ENCODE peak calls at places on chromosomes 3 and 15, in nine cellular contexts. W, J, N, A, M, S, G, P and Y are unnamed samples.

GRCh38 chr15:91422704-91423254 is 322.7 kb downstream of the SV2B start:
- DNase-seq in W (no peak), J (no peak), N (no peak), A (no peak), M (peak; percentile 14), S (no peak), G (peak; percentile 64), P (no peak), Y (no peak)

GRCh38 chr3:33360136-33360825 is 79.9 kb downstream of the UBP1 start:
- DNase-seq in W (no peak), J (no peak), N (no peak), A (peak; percentile 48), M (no peak), S (no peak), G (no peak), P (peak; percentile 45), Y (no peak)

GRCh38 chr3:120052225-120052624 is 42.0 kb downstream of the GSK3B start:
- DNase-seq in W (no peak), J (no peak), N (no peak), A (no peak), M (no peak), S (no peak), G (no peak), P (no peak), Y (no peak)

GRCh38 chr3:17733270-17733669 is 9.2 kb downstream of the TBC1D5 start:
- DNase-seq in W (no peak), J (no peak), N (no peak), A (no peak), M (no peak), S (no peak), G (no peak), P (no peak), Y (no peak)

GRCh38 chr15:73326157-73326556 is 42.6 kb downstream of the HCN4 start:
- DNase-seq in W (no peak), J (no peak), N (no peak), A (no peak), M (no peak), S (no peak), G (no peak), P (no peak), Y (no peak)

GRCh38 chr15:78448441-78449219 is 10.6 kb downstream of the IREB2 start:
- DNase-seq in W (no peak), J (no peak), N (no peak), A (no peak), M (no peak), S (no peak), G (no peak), P (no peak), Y (no peak)

GRCh38 chr3:115280531-115280930 is 133.4 kb upstream of the ZBTB20 start:
- DNase-seq in W (no peak), J (no peak), N (no peak), A (no peak), M (no peak), S (no peak), G (no peak), P (no peak), Y (no peak)

GRCh38 chr3:15470261-15470660 is 42.9 kb downstream of the EAF1 start:
- DNase-seq in W (no peak), J (no peak), N (no peak), A (no peak), M (no peak), S (no peak), G (no peak), P (no peak), Y (peak; percentile 11)

GRCh38 chr3:45681846-45682245 is 7.3 kb upstream of the SACM1L start:
- DNase-seq in W (no peak), J (no peak), N (no peak), A (no peak), M (no peak), S (no peak), G (no peak), P (no peak), Y (no peak)

GRCh38 chr3:38346584-38347410 is at the start of gene XYLB:
- DNase-seq in W (peak; percentile 87), J (peak; percentile 77), N (peak; percentile 75), A (peak; percentile 83), M (peak; percentile 67), S (peak; percentile 80), G (peak; percentile 84), P (peak; percentile 98), Y (peak; percentile 86)

GRCh38 chr15:34821907-34822306 is 26.6 kb upstream of the ACTC1 start:
- DNase-seq in W (no peak), J (no peak), N (no peak), A (no peak), M (no peak), S (no peak), G (no peak), P (no peak), Y (no peak)

GRCh38 chr3:104257486-104257885 is 1109.2 kb upstream of the ALCAM start:
- DNase-seq in W (no peak), J (no peak), N (no peak), A (no peak), M (no peak), S (no peak), G (no peak), P (no peak), Y (no peak)

GRCh38 chr3:24344784-24345439 is 149.7 kb downstream of the THRB start:
- DNase-seq in W (no peak), J (no peak), N (no peak), A (no peak), M (no peak), S (no peak), G (no peak), P (peak; percentile 4), Y (peak; percentile 54)

GRCh38 chr3:136792931-136793330 is 26.0 kb upstream of the SLC35G2 start:
- DNase-seq in W (no peak), J (no peak), N (no peak), A (no peak), M (no peak), S (no peak), G (no peak), P (no peak), Y (no peak)

GRCh38 chr15:61997786-61998185 is 62.5 kb downstream of the VPS13C start:
- DNase-seq in W (no peak), J (no peak), N (no peak), A (no peak), M (no peak), S (no peak), G (no peak), P (no peak), Y (no peak)

GRCh38 chr3:187491371-187491770 is 123.2 kb downstream of the RTP4 start:
- DNase-seq in W (no peak), J (no peak), N (no peak), A (no peak), M (no peak), S (no peak), G (no peak), P (no peak), Y (no peak)

GRCh38 chr15:31464216-31465082 is 137.8 kb downstream of the KLF13 start:
- DNase-seq in W (no peak), J (no peak), N (no peak), A (no peak), M (no peak), S (no peak), G (no peak), P (no peak), Y (no peak)

GRCh38 chr3:158381274-158381868 is 189.6 kb upstream of the MLF1 start:
- DNase-seq in W (no peak), J (no peak), N (no peak), A (no peak), M (no peak), S (no peak), G (no peak), P (peak; percentile 3), Y (no peak)

GRCh38 chr15:62782100-62782791 is 260.3 kb upstream of the TPM1 start:
- DNase-seq in W (peak; percentile 72), J (peak; percentile 46), N (no peak), A (peak; percentile 72), M (no peak), S (peak; percentile 81), G (no peak), P (peak; percentile 81), Y (peak; percentile 78)

GRCh38 chr3:182889948-182890629 is 90.2 kb downstream of the DCUN1D1 start:
- DNase-seq in W (no peak), J (no peak), N (no peak), A (no peak), M (no peak), S (no peak), G (no peak), P (no peak), Y (no peak)

GRCh38 chr3:146747928-146748327 is 142.8 kb upstream of the PLSCR5 start:
- DNase-seq in W (no peak), J (no peak), N (no peak), A (peak; percentile 3), M (no peak), S (peak; percentile 25), G (no peak), P (peak; percentile 54), Y (peak; percentile 85)

GRCh38 chr15:70556376-70556775 is 207.0 kb downstream of the UACA start:
- DNase-seq in W (no peak), J (no peak), N (no peak), A (no peak), M (no peak), S (no peak), G (no peak), P (no peak), Y (no peak)